ENCODE peak calls at places on chromosome 13, in nine cellular contexts. Z is stimulated activated CD8-positive, alpha-beta memory T cell treated with anti-CD3 and anti-CD28 coated beads, Interleukin-7, amount 100 ng/mL, for 1 hour; P is DMS53; B is aorta; G is substantia nigra; H is iris pigment epithelial cell; R is GF-D8; T is naive thymus-derived CD4-positive, alpha-beta T cell; K is SJCRH30. C is an unnamed sample.

GRCh38 chr13:111261326-111261725 is 59.1 kb upstream of the TEX29 start:
- DNase-seq in Z (no peak), P (no peak), B (no peak), G (no peak), H (no peak), R (no peak), T (no peak), K (no peak), C (no peak)

GRCh38 chr13:98141509-98141908 is 1.4 kb upstream of the FARP1 start:
- DNase-seq in Z (no peak), P (no peak), B (no peak), G (no peak), H (no peak), R (no peak), T (no peak), K (no peak), C (no peak)

GRCh38 chr13:97313481-97313880 is 91.3 kb downstream of the MBNL2 start:
- DNase-seq in Z (no peak), P (no peak), B (no peak), G (no peak), H (no peak), R (no peak), T (no peak), K (peak; percentile 76), C (no peak)

GRCh38 chr13:98239156-98240076 is 62.3 kb upstream of the RNF113B start:
- DNase-seq in Z (no peak), P (peak; percentile 0), B (no peak), G (no peak), H (no peak), R (no peak), T (no peak), K (peak; percentile 92), C (no peak)

GRCh38 chr13:50521750-50522149 is 321.7 kb downstream of the DLEU7 start:
- DNase-seq in Z (no peak), P (no peak), B (no peak), G (no peak), H (peak; percentile 78), R (no peak), T (no peak), K (peak; percentile 54), C (peak; percentile 30)

GRCh38 chr13:78660130-78660857 is 1.3 kb upstream of the OBI1 start:
- DNase-seq in Z (no peak), P (no peak), B (peak; percentile 32), G (no peak), H (no peak), R (no peak), T (peak; percentile 29), K (no peak), C (no peak)

GRCh38 chr13:35984776-35985453 is 146.3 kb downstream of the DCLK1 start:
- DNase-seq in Z (no peak), P (peak; percentile 87), B (no peak), G (no peak), H (no peak), R (no peak), T (no peak), K (peak; percentile 32), C (no peak)

GRCh38 chr13:19742651-19743050 is 40.1 kb downstream of the PSPC1 start:
- DNase-seq in Z (no peak), P (no peak), B (no peak), G (no peak), H (no peak), R (no peak), T (no peak), K (no peak), C (no peak)

GRCh38 chr13:31947506-31947905 is 84.1 kb upstream of the FRY start:
- DNase-seq in Z (no peak), P (peak; percentile 35), B (no peak), G (no peak), H (no peak), R (no peak), T (no peak), K (no peak), C (no peak)

GRCh38 chr13:110244096-110244830 is 62.7 kb downstream of the COL4A1 start:
- DNase-seq in Z (no peak), P (no peak), B (no peak), G (no peak), H (no peak), R (no peak), T (no peak), K (no peak), C (peak; percentile 42)

GRCh38 chr13:113187263-113187669 is 21.2 kb downstream of the PCID2 start:
- DNase-seq in Z (no peak), P (peak; percentile 56), B (peak; percentile 89), G (peak; percentile 17), H (peak; percentile 100), R (no peak), T (no peak), K (peak; percentile 71), C (peak; percentile 100)

GRCh38 chr13:49563513-49563912 is 21.8 kb downstream of the RCBTB1 start:
- DNase-seq in Z (no peak), P (no peak), B (no peak), G (no peak), H (peak; percentile 67), R (no peak), T (no peak), K (no peak), C (peak; percentile 28)

GRCh38 chr13:41694902-41695301 is 237.6 kb downstream of the RGCC start:
- DNase-seq in Z (no peak), P (no peak), B (peak; percentile 80), G (no peak), H (peak; percentile 96), R (no peak), T (no peak), K (peak; percentile 25), C (peak; percentile 95)

C was measured in IMR-90.